ENCODE peak calls at places on chromosomes 16 and 17, in six cellular contexts. L is HCT116, Q is transverse colon, K is spleen, B is breast epithelium, U is H1. T is an unnamed sample.

GRCh38 chr16:89534147-89534788 is 26.1 kb downstream of the SPG7 start:
- DNase-seq in L (no peak), Q (peak; percentile 22), U (no peak), B (no peak), K (no peak), T (no peak)

GRCh38 chr17:72358465-72358864 is 237.6 kb downstream of the SOX9 start:
- DNase-seq in B (no peak), Q (no peak), L (no peak), U (no peak), K (no peak), T (no peak)

GRCh38 chr17:491086-492014 is 138.7 kb upstream of the RPH3AL start:
- DNase-seq in Q (peak; percentile 38), U (no peak), K (peak; percentile 92), B (peak; percentile 38), L (no peak), T (peak; percentile 54)

GRCh38 chr16:13269905-13270528 is 368.6 kb downstream of the SHISA9 start:
- DNase-seq in L (no peak), K (no peak), Q (no peak), B (no peak), U (no peak), T (peak; percentile 28)

GRCh38 chr17:44110823-44111633 is 12.4 kb downstream of the HDAC5 start:
- DNase-seq in Q (peak; percentile 97), B (peak; percentile 94), U (peak; percentile 69), L (no peak), K (peak; percentile 95), T (peak; percentile 98)

GRCh38 chr16:77213542-77214108 is 14.4 kb downstream of the SYCE1L start:
- DNase-seq in B (peak; percentile 78), L (peak; percentile 98), U (no peak), K (peak; percentile 81), Q (no peak), T (no peak)

GRCh38 chr17:1515640-1516402 is 591 bp downstream of the INPP5K start:
- DNase-seq in L (peak; percentile 51), K (no peak), B (peak; percentile 70), Q (peak; percentile 81), U (peak; percentile 49), T (peak; percentile 64)

GRCh38 chr16:56192971-56193936 is 2.0 kb downstream of the GNAO1 start:
- DNase-seq in K (no peak), Q (no peak), L (no peak), U (no peak), B (no peak), T (no peak)

GRCh38 chr16:85652431-85653221 is 36.1 kb downstream of the GINS2 start:
- DNase-seq in K (no peak), L (no peak), U (no peak), Q (peak; percentile 61), B (no peak), T (peak; percentile 63)

GRCh38 chr17:78679495-78680395 is 102.3 kb downstream of the CYTH1 start:
- DNase-seq in Q (no peak), L (no peak), U (no peak), K (peak; percentile 25), B (no peak), T (no peak)

GRCh38 chr16:27549607-27549856 is 181 bp downstream of the GTF3C1 start:
- DNase-seq in U (no peak), L (no peak), B (no peak), K (no peak), Q (no peak), T (no peak)

GRCh38 chr17:39002991-39003715 is 36.0 kb upstream of the FBXO47 start:
- DNase-seq in U (no peak), Q (peak; percentile 62), K (no peak), B (peak; percentile 65), L (no peak), T (peak; percentile 42)

GRCh38 chr17:50511058-50511457 is 2.8 kb downstream of the MYCBPAP start:
- DNase-seq in U (no peak), Q (no peak), K (peak; percentile 16), B (no peak), L (no peak), T (no peak)

GRCh38 chr16:80231118-80231515 is 309.7 kb upstream of the DYNLRB2 start:
- DNase-seq in U (no peak), L (no peak), B (no peak), Q (no peak), K (no peak), T (no peak)

GRCh38 chr17:40307691-40308289 is 1.2 kb upstream of the RARA start:
- DNase-seq in L (no peak), K (peak; percentile 83), Q (no peak), U (no peak), B (no peak), T (no peak)
- H3K4me1 ChIP-seq in L (peaks cover 54% of the 10 kb centered on the region), K (peaks cover 80% of the 10 kb centered on the region), Q (peaks cover 56% of the 10 kb centered on the region), U (peaks cover 33% of the 10 kb centered on the region), B (peaks cover 41% of the 10 kb centered on the region), T (peaks cover 77% of the 10 kb centered on the region)

DNA sequence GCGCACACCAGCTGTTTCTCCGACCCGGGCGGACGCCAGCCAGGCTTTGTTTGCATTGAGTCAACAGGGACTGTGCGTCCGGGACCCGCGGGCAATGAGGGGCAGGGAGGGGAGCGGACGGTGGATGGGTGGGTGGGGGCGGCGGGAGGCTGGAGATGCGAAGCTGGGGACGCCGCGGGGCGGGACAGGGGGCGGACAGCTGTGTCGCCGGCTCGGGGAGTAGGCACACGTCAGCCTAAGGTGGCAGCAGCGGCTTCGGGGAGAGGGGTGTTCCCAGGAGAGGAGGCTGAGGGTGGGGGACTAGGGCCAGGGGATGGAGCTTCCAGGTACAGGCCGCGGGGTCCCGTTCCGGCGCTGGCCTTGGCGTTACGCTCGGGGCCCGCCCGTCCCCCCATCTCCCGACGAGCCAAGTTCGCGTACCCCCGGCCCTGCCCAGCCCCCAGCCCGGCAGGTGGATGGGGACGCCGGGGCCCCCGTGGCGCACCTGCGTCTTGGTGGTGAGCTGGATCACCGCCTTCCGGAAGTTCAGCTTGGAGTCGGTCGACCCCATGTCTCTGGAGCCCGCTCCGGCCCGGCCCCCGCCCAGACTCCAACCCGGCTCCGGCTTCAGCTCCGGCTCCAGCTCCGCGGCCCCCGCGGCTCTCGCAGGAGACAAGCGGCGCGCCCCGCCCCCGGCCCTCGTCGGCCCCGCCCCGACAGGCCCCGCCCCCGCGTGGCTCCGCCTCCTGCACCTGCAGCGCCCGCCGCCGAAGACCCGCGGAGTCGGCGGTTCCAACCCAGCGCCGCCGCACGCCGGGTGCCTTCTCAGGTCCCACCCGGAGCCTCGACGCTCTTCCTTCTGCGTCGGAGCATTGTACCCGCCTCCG is at the start of gene HID1:
- DNase-seq in B (peak; percentile 62), U (no peak), L (no peak), K (peak; percentile 93), Q (peak; percentile 84), T (peak; percentile 91)
- TF ChIP-seq POLR2AphosphoS5 in B (peak; percentile 21), U (no peak), L (peak; percentile 72), K (peak; percentile 51), Q (peak; percentile 34), T (peak; percentile 71)

DNA sequence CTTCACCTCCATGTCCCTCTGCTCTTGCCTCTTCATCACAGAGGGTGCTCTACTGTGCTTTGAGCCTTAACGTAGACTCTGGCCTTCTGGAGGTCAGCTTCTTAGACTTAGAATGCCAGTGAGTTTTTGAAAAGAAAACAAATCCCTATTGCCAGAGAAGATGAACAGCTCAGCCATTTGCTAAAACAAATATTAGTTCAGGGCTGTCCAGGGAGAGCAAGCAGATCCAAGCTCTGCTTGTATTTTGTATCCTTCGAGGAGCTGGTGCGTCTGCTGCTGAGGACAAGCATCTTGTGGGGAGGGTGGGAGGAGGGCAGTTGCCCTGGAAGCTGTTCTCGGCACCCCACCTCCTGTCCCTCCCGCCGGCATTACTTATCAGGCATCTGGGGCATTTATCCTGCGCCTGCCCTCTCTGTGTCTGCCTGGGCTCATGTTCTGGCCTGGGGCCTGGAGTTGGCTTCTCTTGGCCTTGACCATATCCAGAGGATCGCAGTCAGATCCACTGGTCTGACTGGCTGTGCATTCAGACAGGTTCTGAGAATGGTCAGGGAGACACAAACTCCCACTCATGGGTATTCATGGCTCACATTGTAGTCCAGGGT is 173.1 kb upstream of the NLRP1 start:
- DNase-seq in K (no peak), B (no peak), Q (no peak), U (no peak), L (no peak), T (no peak)
- H3K27me3 ChIP-seq in K (no peaks in the 10 kb centered on the region), B (peaks cover 14% of the 10 kb centered on the region), Q (peaks cover 10% of the 10 kb centered on the region), U (no peaks in the 10 kb centered on the region), L (peaks cover 49% of the 10 kb centered on the region), T (no peaks in the 10 kb centered on the region)

DNA sequence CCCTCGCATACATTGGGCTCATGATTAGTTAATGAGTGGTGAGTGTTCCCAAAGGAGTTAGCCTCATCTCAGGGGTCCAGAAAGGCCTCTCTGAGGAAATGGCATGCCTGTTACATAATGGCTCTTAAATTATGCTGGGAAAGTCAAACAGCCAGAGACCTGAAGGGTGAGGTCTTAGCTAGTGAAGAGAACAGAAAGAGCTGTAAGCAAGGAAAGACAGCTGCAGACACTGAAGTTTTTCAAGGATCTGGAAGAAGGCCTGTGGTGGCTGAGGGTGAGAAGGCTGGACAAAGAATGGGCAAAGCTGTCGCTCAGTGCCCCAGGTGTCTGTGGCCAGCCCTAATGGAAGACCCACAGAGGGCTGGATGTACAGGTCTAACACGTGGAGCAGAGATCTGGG is 10.4 kb downstream of the SP2 start:
- DNase-seq in U (no peak), K (no peak), L (no peak), Q (no peak), B (no peak), T (no peak)
- H3K4me1 ChIP-seq in U (peaks cover 11% of the 10 kb centered on the region), K (no peaks in the 10 kb centered on the region), L (no peaks in the 10 kb centered on the region), Q (peaks cover 19% of the 10 kb centered on the region), B (peaks cover 16% of the 10 kb centered on the region), T (peaks cover 80% of the 10 kb centered on the region)

DNA sequence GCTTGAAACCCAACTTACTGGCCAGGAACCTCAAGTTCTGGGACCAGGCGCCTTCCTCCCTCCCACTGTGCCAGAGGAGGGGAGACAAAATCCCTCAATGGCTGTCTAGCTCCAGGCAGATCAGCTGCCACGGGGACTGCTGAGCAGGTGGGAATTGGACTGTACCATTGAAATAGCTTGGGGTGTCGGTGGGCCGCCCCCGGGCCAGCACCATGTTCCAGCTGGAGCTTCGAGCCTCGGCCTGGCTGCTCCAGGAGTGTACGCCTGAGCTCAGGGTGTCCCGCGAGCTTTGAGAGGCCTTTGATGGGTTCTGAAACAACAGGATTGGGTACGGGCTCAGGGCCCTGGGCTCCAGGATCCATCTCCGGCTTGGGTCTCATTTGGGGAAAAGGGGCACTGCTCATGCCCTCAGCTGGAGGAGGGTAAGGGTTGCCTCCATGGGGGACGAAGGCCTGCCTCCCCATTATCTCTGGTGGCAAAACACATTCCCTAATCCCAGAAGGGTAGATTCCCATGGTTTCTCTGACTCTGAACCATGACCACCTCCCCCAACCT is 4.6 kb upstream of the SPATA32 start:
- DNase-seq in L (no peak), Q (no peak), U (no peak), B (no peak), K (no peak), T (no peak)
- TF ChIP-seq POLR2AphosphoS5 in L (no peak), Q (no peak), U (no peak), B (no peak), K (peak; percentile 27), T (no peak)

DNA sequence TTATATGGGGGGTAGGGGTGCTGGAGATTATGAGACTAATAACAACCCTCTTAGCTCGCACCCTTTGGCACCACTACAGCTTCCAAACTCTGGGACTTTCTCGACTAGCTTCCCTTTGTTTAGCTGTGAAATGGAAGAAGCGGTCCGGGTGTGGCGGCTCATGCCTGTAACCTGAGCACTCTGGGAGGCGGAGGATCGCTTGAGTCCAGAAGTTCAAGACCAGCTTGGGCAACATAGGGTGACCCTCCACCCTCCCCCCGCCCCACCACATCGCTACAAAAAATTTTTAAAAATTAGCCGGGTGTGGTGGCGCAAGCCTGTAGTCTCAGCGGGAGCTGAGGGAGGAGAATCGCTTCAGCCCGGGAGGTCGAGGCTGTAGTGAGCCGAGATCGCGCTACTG is 807 bp upstream of the CDH3 start:
- DNase-seq in B (no peak), K (no peak), U (no peak), L (no peak), Q (no peak), T (no peak)
- H3K27me3 ChIP-seq in B (peaks cover 11% of the 10 kb centered on the region), K (peaks cover 51% of the 10 kb centered on the region), U (no peaks in the 10 kb centered on the region), L (no peaks in the 10 kb centered on the region), Q (peaks cover 76% of the 10 kb centered on the region), T (peaks cover 22% of the 10 kb centered on the region)